ENCODE peak calls at places on chromosomes 12 and 14, in four cellular contexts. U, N, O and P are unnamed samples.
A peak's percentile ranks its signal among the peaks of the same experiment; 100 is the strongest.

GRCh38 chr14:50012644-50013043 is 103.7 kb downstream of the VCPKMT start:
- DNase-seq in U (no peak), N (peak; percentile 78), O (no peak), P (no peak)

GRCh38 chr14:96257056-96257455 is 1.0 kb downstream of the BDKRB1 start:
- DNase-seq in U (no peak), N (peak; percentile 17), O (no peak), P (no peak)

GRCh38 chr14:23160924-23161522 is 22.4 kb downstream of the SLC7A8 start:
- DNase-seq in U (peak; percentile 70), N (peak; percentile 78), O (no peak), P (peak; percentile 83)

GRCh38 chr14:24275524-24276139 is 4.2 kb upstream of the RABGGTA start:
- DNase-seq in U (peak; percentile 28), N (no peak), O (no peak), P (no peak)

GRCh38 chr14:49992901-49993335 is 100.0 kb downstream of the ARF6 start:
- DNase-seq in U (no peak), N (peak; percentile 91), O (peak; percentile 87), P (no peak)

GRCh38 chr14:89575386-89576061 is 158.5 kb upstream of the FOXN3 start:
- DNase-seq in U (no peak), N (no peak), O (no peak), P (no peak)

GRCh38 chr14:99612737-99613330 is 8.8 kb upstream of the CCDC85C start:
- DNase-seq in U (no peak), N (peak; percentile 70), O (no peak), P (no peak)

GRCh38 chr14:102320033-102320660 is 601 bp downstream of the ZNF839 start:
- DNase-seq in U (peak; percentile 63), N (peak; percentile 56), O (no peak), P (no peak)

GRCh38 chr12:95738024-95738611 is 52.4 kb downstream of the NTN4 start:
- DNase-seq in U (no peak), N (no peak), O (no peak), P (no peak)

GRCh38 chr12:95740751-95741150 is 49.8 kb downstream of the NTN4 start:
- DNase-seq in U (no peak), N (no peak), O (no peak), P (no peak)

GRCh38 chr12:95742586-95742985 is 48.0 kb downstream of the NTN4 start:
- DNase-seq in U (no peak), N (no peak), O (no peak), P (no peak)

GRCh38 chr12:95741635-95742034 is 48.9 kb downstream of the NTN4 start:
- DNase-seq in U (no peak), N (no peak), O (no peak), P (no peak)

GRCh38 chr12:95739561-95740313 is 50.8 kb downstream of the NTN4 start:
- DNase-seq in U (no peak), N (no peak), O (no peak), P (no peak)
- TF ChIP-seq CHD1 in U (no peak), N (no peak), O (no peak), P (no peak)

DNA sequence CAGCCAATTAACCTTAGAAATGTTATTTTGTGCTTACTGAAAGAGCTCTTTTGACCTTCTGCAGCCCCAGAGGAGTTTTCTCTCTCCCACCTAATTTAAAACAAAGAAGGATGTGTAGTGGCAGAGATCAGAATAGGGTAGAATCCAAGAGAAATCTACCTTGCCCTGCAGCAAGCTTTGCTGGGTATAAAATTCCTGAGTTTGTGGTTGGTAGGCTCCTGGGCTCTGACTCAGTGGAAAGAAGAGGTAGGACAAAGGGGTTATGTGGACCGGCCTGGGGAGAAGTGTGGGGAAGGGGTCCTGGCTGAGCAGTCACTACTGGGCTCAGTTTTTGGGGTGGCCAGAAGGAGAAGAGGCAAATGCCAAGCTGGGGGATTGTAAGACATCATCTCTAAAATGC is 46.8 kb downstream of the IRF2BPL start:
- DNase-seq in U (no peak), N (no peak), O (no peak), P (no peak)
- TF ChIP-seq CHD1 in U (no peak), N (no peak), O (no peak), P (no peak)

GRCh38 chr12:98644433-98644711 is 216 bp downstream of the IKBIP start:
- DNase-seq in U (peak; percentile 67), N (no peak), O (no peak), P (no peak)
- TF ChIP-seq CHD1 in U (no peak), N (no peak), O (peak; percentile 10), P (no peak)

GRCh38 chr12:57816855-57817151 is 1.7 kb downstream of the AVIL start:
- DNase-seq in U (peak; percentile 75), N (no peak), O (no peak), P (no peak)
- TF ChIP-seq CHD1 in U (no peak), N (no peak), O (no peak), P (no peak)

GRCh38 chr14:64758025-64758521 is 53.8 kb downstream of the PLEKHG3 start:
- DNase-seq in U (no peak), N (peak; percentile 66), O (no peak), P (no peak)
- TF ChIP-seq CHD1 in U (no peak), N (no peak), O (no peak), P (no peak)